ENCODE peak calls at places on chromosomes 11 and 22, in nine cellular contexts. L is stimulated activated naive CD8-positive, alpha-beta T cell treated with anti-CD3 and anti-CD28 coated beads, Interleukin-15, Interleukin-2, amounts not matched to agents 100 U/mL and 50 U/mL, for 24 hours; O is RCC 7860; S is LoVo; K is left kidney; H is H4; Z is cardiac fibroblast; M is islet precursor cell; C is activated naive CD4-positive, alpha-beta T cell. R is an unnamed sample.

GRCh38 chr22:49087163-49087562 is 740.5 kb downstream of the BRD1 start:
- DNase-seq in M (no peak), L (no peak), Z (no peak), K (peak), O (no peak), C (no peak), H (no peak), S (no peak), R (no peak)

GRCh38 chr11:115695677-115696451 is 191.6 kb upstream of the CADM1 start:
- DNase-seq in S (no peak), O (no peak), H (no peak), K (peak), L (no peak), Z (no peak), M (no peak), C (no peak), R (no peak)

GRCh38 chr22:21444701-21445436 is 22.3 kb upstream of the TMEM191C start:
- DNase-seq in M (peak), S (no peak), K (no peak), L (no peak), O (no peak), C (no peak), Z (no peak), H (no peak), R (no peak)

GRCh38 chr11:71298016-71298550 is 45.7 kb upstream of the SHANK2 start:
- DNase-seq in H (no peak), S (no peak), L (no peak), C (no peak), O (no peak), Z (no peak), K (no peak), M (peak), R (no peak)

GRCh38 chr11:92838655-92839334 is 130.7 kb upstream of the MTNR1B start:
- DNase-seq in Z (no peak), H (no peak), C (no peak), O (no peak), K (peak), M (peak), S (no peak), L (no peak), R (no peak)

GRCh38 chr22:36211237-36211881 is 9.8 kb upstream of the APOL4 start:
- DNase-seq in S (no peak), Z (peak), M (no peak), H (peak), L (no peak), O (peak), C (no peak), K (no peak), R (no peak)

GRCh38 chr11:94623120-94623735 is 56.1 kb downstream of the PIWIL4 start:
- DNase-seq in L (peak), H (peak), Z (peak), K (peak), M (peak), S (peak), O (peak), C (no peak), R (peak)

GRCh38 chr11:13366266-13367026 is 88.9 kb downstream of the BMAL1 start:
- DNase-seq in K (no peak), M (no peak), S (no peak), C (no peak), L (no peak), O (no peak), Z (no peak), H (no peak), R (no peak)

GRCh38 chr11:134032501-134033091 is 36.3 kb upstream of the JAM3 start:
- DNase-seq in L (peak), S (no peak), O (no peak), C (no peak), K (no peak), Z (no peak), H (no peak), M (no peak), R (no peak)

GRCh38 chr11:30377347-30377746 is 54.4 kb downstream of the ARL14EP start:
- DNase-seq in M (no peak), K (no peak), S (no peak), Z (no peak), O (no peak), C (no peak), L (no peak), H (no peak), R (no peak)

GRCh38 chr11:9260182-9261146 is 4.7 kb downstream of the DENND5A start:
- DNase-seq in S (no peak), K (peak), M (no peak), C (no peak), H (no peak), L (no peak), Z (peak), O (no peak), R (no peak)

GRCh38 chr11:63917685-63918523 is 940 bp upstream of the RCOR2 start:
- DNase-seq in Z (peak), C (no peak), O (no peak), H (no peak), L (peak), S (no peak), K (peak), M (peak), R (no peak)

GRCh38 chr11:96122601-96123044 is 198.7 kb upstream of the MTMR2 start:
- DNase-seq in C (no peak), Z (no peak), S (no peak), K (peak), H (peak), O (no peak), M (peak), L (no peak), R (no peak)

GRCh38 chr11:9982127-9982795 is 311.8 kb downstream of the SBF2 start:
- DNase-seq in S (no peak), L (no peak), M (no peak), H (peak), K (no peak), O (no peak), C (no peak), Z (peak), R (peak)

GRCh38 chr11:73759520-73760065 is 1.3 kb downstream of the RAB6A start:
- DNase-seq in H (peak), O (no peak), C (no peak), M (no peak), S (no peak), L (no peak), K (peak), Z (peak), R (no peak)

GRCh38 chr22:28231423-28231822 is 312.4 kb upstream of the PITPNB start:
- DNase-seq in Z (peak), O (no peak), S (no peak), L (no peak), K (peak), M (no peak), C (no peak), H (no peak), R (peak)

GRCh38 chr11:12074529-12075195 is 35.7 kb upstream of the MICAL2 start:
- DNase-seq in S (no peak), H (no peak), K (no peak), O (no peak), L (no peak), Z (peak), C (no peak), M (peak), R (no peak)

GRCh38 chr11:68383976-68384501 is 71.6 kb downstream of the LRP5 start:
- DNase-seq in H (peak), C (peak), S (peak), O (peak), Z (peak), L (peak), M (peak), K (peak), R (peak)

GRCh38 chr11:16843307-16843706 is 104.9 kb downstream of the C11orf58 start:
- DNase-seq in Z (no peak), O (no peak), C (no peak), S (no peak), H (no peak), K (peak), M (no peak), L (no peak), R (no peak)

GRCh38 chr22:20741634-20742581 is 32.0 kb upstream of the SERPIND1 start:
- DNase-seq in H (no peak), L (peak), M (no peak), K (peak), Z (peak), S (peak), C (no peak), O (peak), R (peak)

GRCh38 chr22:50569896-50570535 is 7.3 kb upstream of the SYCE3 start:
- DNase-seq in Z (no peak), K (no peak), O (peak), M (no peak), C (no peak), L (no peak), H (no peak), S (no peak), R (no peak)

GRCh38 chr22:37498289-37498909 is 12.2 kb upstream of the MFNG start:
- DNase-seq in C (peak), O (peak), L (peak), M (peak), H (no peak), K (peak), S (no peak), Z (no peak), R (no peak)

GRCh38 chr11:65442952-65443351 is 20.4 kb downstream of the NEAT1 start:
- DNase-seq in S (no peak), K (no peak), M (no peak), H (no peak), L (no peak), O (no peak), Z (peak), C (no peak), R (no peak)

GRCh38 chr11:114156131-114156581 is 96.6 kb downstream of the ZBTB16 start:
- DNase-seq in O (no peak), C (no peak), Z (no peak), S (no peak), L (no peak), H (no peak), K (no peak), M (no peak), R (no peak)

GRCh38 chr11:65590240-65590738 is 5.3 kb downstream of the KCNK7 start:
- DNase-seq in H (no peak), K (peak), Z (peak), C (no peak), M (no peak), O (no peak), S (no peak), L (no peak), R (no peak)

GRCh38 chr11:73228268-73229134 is 10.4 kb downstream of the P2RY2 start:
- DNase-seq in K (no peak), H (no peak), C (no peak), O (no peak), Z (no peak), M (peak), S (no peak), L (no peak), R (no peak)

R was measured in COLO829.